ENCODE peak calls at places on chromosomes 1 and 21, in eight cellular contexts. I, H, J, U, B, R, N and T are unnamed samples.

GRCh38 chr1:177591155-177591554 is 378.7 kb downstream of the SEC16B start:
- DNase-seq in R (no peak), I (no peak), U (no peak), H (no peak), B (no peak), N (no peak), J (no peak), T (no peak)

GRCh38 chr21:44449473-44450363 is 5.6 kb upstream of the LRRC3 start:
- DNase-seq in R (no peak), U (peak; percentile 56), I (no peak), B (no peak), H (no peak), J (no peak), N (no peak), T (no peak)

GRCh38 chr1:223747838-223748335 is 35.5 kb downstream of the CAPN2 start:
- DNase-seq in I (no peak), N (peak; percentile 69), J (no peak), U (no peak), H (no peak), B (no peak), R (no peak), T (no peak)

GRCh38 chr1:110312188-110313121 is 26.7 kb upstream of the RBM15 start:
- DNase-seq in H (peak; percentile 77), I (peak; percentile 54), U (peak; percentile 63), N (peak; percentile 83), R (peak; percentile 78), J (peak; percentile 23), B (peak; percentile 19), T (peak; percentile 66)

GRCh38 chr1:111847519-111847918 is 91.8 kb downstream of the DDX20 start:
- DNase-seq in N (no peak), B (no peak), U (no peak), I (no peak), R (no peak), H (no peak), J (no peak), T (no peak)

GRCh38 chr21:42862774-42863503 is 16.4 kb downstream of the WDR4 start:
- DNase-seq in N (peak; percentile 15), H (no peak), B (no peak), J (no peak), U (peak; percentile 80), R (peak; percentile 28), I (no peak), T (no peak)

GRCh38 chr1:64871256-64871655 is 95.1 kb downstream of the JAK1 start:
- DNase-seq in H (no peak), N (no peak), I (no peak), B (no peak), J (no peak), U (no peak), R (no peak), T (no peak)

GRCh38 chr1:108107658-108108057 is 92.5 kb downstream of the SLC25A24 start:
- DNase-seq in J (peak; percentile 42), N (no peak), R (no peak), B (no peak), H (no peak), I (no peak), U (no peak), T (peak; percentile 23)

GRCh38 chr1:160639652-160640051 is 7.2 kb downstream of the SLAMF1 start:
- DNase-seq in H (no peak), B (no peak), J (peak; percentile 22), R (no peak), I (no peak), U (no peak), N (no peak), T (no peak)

GRCh38 chr1:9909222-9910046 is 635 bp downstream of the CTNNBIP1 start:
- DNase-seq in J (no peak), N (no peak), R (peak; percentile 14), H (peak; percentile 9), I (peak; percentile 0), B (no peak), U (peak; percentile 63), T (no peak)

GRCh38 chr1:2240251-2241156 is 12.4 kb downstream of the SKI start:
- DNase-seq in N (peak; percentile 78), I (no peak), U (no peak), R (no peak), H (no peak), J (no peak), B (no peak), T (no peak)

GRCh38 chr1:62530516-62531154 is 66.7 kb upstream of the ANGPTL3 start:
- DNase-seq in U (peak; percentile 47), H (peak; percentile 5), R (no peak), B (no peak), J (no peak), I (no peak), N (peak; percentile 31), T (peak; percentile 35)

GRCh38 chr1:117188268-117189108 is 22.2 kb downstream of the VTCN1 start:
- DNase-seq in N (no peak), I (no peak), B (no peak), R (no peak), U (no peak), H (no peak), J (no peak), T (no peak)

GRCh38 chr1:192550922-192551534 is 24.5 kb upstream of the RGS1 start:
- DNase-seq in N (no peak), H (no peak), B (peak; percentile 89), U (no peak), I (no peak), R (no peak), J (no peak), T (peak; percentile 52)

GRCh38 chr1:61397915-61398314 is 315.6 kb downstream of the NFIA start:
- DNase-seq in J (no peak), N (peak; percentile 18), H (no peak), U (no peak), R (no peak), B (no peak), I (no peak), T (no peak)

GRCh38 chr21:41581592-41582228 is 73.8 kb upstream of the TMPRSS2 start:
- DNase-seq in N (no peak), U (peak; percentile 62), H (no peak), B (no peak), R (no peak), I (no peak), J (no peak), T (no peak)

GRCh38 chr1:8858112-8858668 is 20.3 kb downstream of the ENO1 start:
- DNase-seq in R (peak; percentile 48), B (no peak), N (no peak), H (no peak), I (no peak), J (peak; percentile 86), U (no peak), T (peak; percentile 36)

GRCh38 chr1:30135729-30136128 is 587.7 kb downstream of the MATN1 start:
- DNase-seq in U (no peak), R (no peak), B (no peak), H (no peak), J (no peak), I (no peak), N (no peak), T (no peak)